ENCODE peak calls at places on chromosomes 11 and 22, in eight cellular contexts. O is Peyer's patch; K is IMR-90; V is adrenal gland; X is body of pancreas; R is PC-9; Y is CD8-positive, alpha-beta T cell; G is heart right ventricle. W is an unnamed sample. For H3K4me1, the result is how much of the 10 kb centered on the place peaks cover.

GRCh38 chr22:30876925-30877553 is 91.5 kb downstream of the MORC2 start:
- DNase-seq in O (no peak), K (peak), V (peak), X (peak), R (no peak), Y (no peak), G (peak), W (no peak)

GRCh38 chr11:131656839-131657211 is 286.4 kb downstream of the NTM start:
- DNase-seq in O (no peak), K (no peak), V (no peak), X (no peak), R (no peak), Y (no peak), G (no peak), W (no peak)

GRCh38 chr22:29344137-29344536 is 28.6 kb upstream of the RASL10A start:
- DNase-seq in O (no peak), K (peak), V (peak), X (peak), R (peak), Y (no peak), G (peak), W (peak)

GRCh38 chr11:118214210-118214914 is 10.4 kb downstream of the JAML start:
- DNase-seq in O (no peak), K (no peak), V (peak), X (no peak), R (no peak), Y (no peak), G (peak), W (no peak)

GRCh38 chr22:19042285-19043110 is 79.7 kb downstream of the DGCR2 start:
- DNase-seq in O (peak), K (no peak), V (no peak), X (no peak), R (no peak), Y (no peak), G (no peak), W (no peak)

GRCh38 chr11:12359761-12360160 is 17.6 kb upstream of the PARVA start:
- DNase-seq in O (no peak), K (peak), V (no peak), X (no peak), R (no peak), Y (no peak), G (no peak), W (no peak)

GRCh38 chr22:33909906-33910305 is 10.4 kb downstream of the LARGE1 start:
- DNase-seq in O (no peak), K (no peak), V (no peak), X (no peak), R (no peak), Y (no peak), G (no peak), W (no peak)

GRCh38 chr11:76588455-76589325 is 81.9 kb downstream of the LRRC32 start:
- DNase-seq in O (no peak), K (peak), V (peak), X (peak), R (no peak), Y (no peak), G (peak), W (peak)

GRCh38 chr11:120013325-120014250 is 124.3 kb downstream of the TRIM29 start:
- DNase-seq in O (peak), K (peak), V (no peak), X (peak), R (peak), Y (no peak), G (peak), W (peak)

GRCh38 chr11:72848846-72849466 is 34.7 kb downstream of the ATG16L2 start:
- DNase-seq in O (no peak), K (peak), V (peak), X (peak), R (no peak), Y (no peak), G (peak), W (no peak)

GRCh38 chr11:35907648-35908431 is 36.0 kb upstream of the LDLRAD3 start:
- DNase-seq in O (no peak), K (peak), V (peak), X (peak), R (peak), Y (no peak), G (no peak), W (no peak)

GRCh38 chr22:20021196-20022181 is 579 bp downstream of the TANGO2 start:
- DNase-seq in O (peak), K (peak), V (peak), X (peak), R (peak), Y (no peak), G (peak), W (peak)

GRCh38 chr11:60748225-60748624 is 8.4 kb upstream of the MS4A15 start:
- DNase-seq in O (no peak), K (no peak), V (no peak), X (no peak), R (no peak), Y (no peak), G (no peak), W (no peak)

GRCh38 chr11:69613594-69613993 is 27.4 kb upstream of the CCND1 start:
- DNase-seq in O (no peak), K (no peak), V (no peak), X (no peak), R (no peak), Y (no peak), G (no peak), W (no peak)

GRCh38 chr22:17949926-17950473 is 74.4 kb downstream of the MICAL3 start:
- DNase-seq in O (no peak), K (no peak), V (no peak), X (no peak), R (no peak), Y (no peak), G (no peak), W (no peak)

GRCh38 chr11:130427049-130427388 is 1.4 kb downstream of the ADAMTS8 start:
- DNase-seq in O (no peak), K (no peak), V (no peak), X (no peak), R (no peak), Y (no peak), G (no peak), W (no peak)

GRCh38 chr11:130426223-130427048 is 2.0 kb downstream of the ADAMTS8 start:
- DNase-seq in O (no peak), K (no peak), V (no peak), X (peak), R (no peak), Y (no peak), G (no peak), W (no peak)

GRCh38 chr11:130428692-130429681 is 578 bp upstream of the ADAMTS8 start:
- DNase-seq in O (no peak), K (no peak), V (no peak), X (no peak), R (no peak), Y (no peak), G (no peak), W (no peak)

GRCh38 chr11:130428271-130428670 is at the start of gene ADAMTS8:
- DNase-seq in O (no peak), K (no peak), V (no peak), X (no peak), R (no peak), Y (no peak), G (no peak), W (no peak)

DNA sequence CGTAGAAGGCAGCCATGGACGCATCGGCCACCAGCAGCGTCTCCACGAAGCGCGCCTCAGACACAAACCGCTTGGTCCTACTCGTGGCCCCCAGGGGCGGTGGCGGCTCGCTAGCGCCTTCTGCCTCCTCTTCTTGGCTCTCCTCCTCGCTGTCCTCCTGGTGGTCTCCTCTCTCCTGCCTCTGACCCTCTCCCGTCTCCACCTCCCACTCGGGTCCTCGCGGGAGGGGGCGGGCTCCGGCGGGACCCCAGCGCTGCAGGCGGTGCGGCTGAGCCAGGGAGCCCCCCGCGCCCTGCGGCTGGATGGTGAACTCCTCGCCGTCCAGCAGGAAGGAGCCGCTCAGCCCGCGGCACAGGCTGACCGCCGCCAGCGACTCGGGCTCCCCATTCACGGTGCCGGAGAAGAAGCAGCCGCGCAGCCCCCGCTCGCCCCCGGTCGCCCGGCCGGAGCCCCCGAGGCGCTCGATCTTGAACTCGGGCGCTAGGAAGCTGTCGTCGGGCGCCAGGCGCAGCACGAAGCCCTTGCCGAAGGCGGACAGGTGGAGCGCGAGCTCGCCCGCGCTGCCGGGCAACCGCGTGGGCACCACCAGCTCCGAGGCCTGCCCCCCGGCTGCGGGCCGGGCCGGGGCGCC is 713 bp downstream of the ADAMTS8 start:
- DNase-seq in O (no peak), K (no peak), V (no peak), X (peak), R (no peak), Y (no peak), G (no peak), W (peak)
- TF ChIP-seq CTCF in O (peak), K (peak), V (no peak), X (no peak), R (no peak), Y (no peak), G (peak), W (no peak)

DNA sequence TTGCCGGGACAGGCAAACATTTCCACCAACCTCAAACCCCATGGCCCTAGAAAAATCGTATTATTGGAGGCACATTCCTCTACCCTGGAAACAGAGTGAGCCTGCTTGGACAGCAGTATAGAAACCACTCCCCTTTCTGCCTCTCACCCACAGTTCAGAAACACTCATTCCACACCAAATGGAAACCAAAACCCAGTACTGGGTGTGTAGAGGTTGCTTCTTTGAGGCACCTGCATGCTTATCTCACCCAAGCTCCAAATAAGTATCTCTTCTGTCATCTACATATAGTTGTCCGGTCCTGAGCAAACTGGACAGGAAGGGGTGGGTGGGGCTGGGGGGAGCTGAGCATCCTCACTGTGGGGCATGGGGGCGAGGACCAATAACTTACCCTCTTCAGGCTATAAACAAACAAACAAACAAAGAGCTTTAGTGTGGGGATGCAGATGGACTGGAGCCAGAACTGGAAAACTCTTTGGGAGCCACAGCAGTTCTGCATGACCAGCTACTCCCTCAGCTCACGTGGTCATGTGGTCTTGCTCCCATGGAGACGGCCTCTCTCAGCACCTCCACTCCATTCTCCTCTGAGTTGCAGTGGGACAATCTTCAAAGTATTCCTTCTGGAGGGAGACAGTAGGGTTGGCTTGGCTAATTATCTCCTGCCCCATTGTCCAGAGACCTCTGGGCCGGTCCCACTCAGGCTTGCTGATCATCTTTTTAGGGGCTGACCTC is 1.0 kb upstream of the PLAAT2 start:
- DNase-seq in O (peak), K (no peak), V (no peak), X (no peak), R (no peak), Y (no peak), G (no peak), W (no peak)
- H3K4me1 ChIP-seq in O (under half), K (under half), V (under half), X (under half), R (half or more), Y (half or more), G (under half), W (under half)

DNA sequence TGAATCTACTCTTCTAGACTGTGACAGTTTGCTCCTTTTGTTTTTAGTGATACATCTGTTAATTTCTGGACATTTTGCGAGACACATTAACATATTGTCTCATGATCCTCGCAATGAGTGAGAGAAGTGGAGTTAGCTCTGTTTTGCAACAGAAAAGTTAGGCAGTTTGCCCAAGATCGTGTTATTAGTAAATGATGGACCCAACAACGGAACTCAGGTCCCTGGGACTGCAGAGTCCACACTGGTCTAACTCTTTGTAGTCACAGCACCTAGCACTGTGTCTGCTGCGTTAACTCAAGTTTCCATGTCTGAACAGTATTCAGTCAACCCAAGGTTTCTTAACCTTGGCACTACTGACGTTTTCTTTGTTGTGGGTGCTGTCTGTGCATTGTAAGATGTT is 3.2 kb downstream of the DEPDC7 start:
- DNase-seq in O (no peak), K (no peak), V (no peak), X (no peak), R (no peak), Y (no peak), G (no peak), W (no peak)
- H3K27ac ChIP-seq in O (no peak), K (no peak), V (no peak), X (no peak), R (no peak), Y (no peak), G (no peak), W (no peak)

GRCh38 chr11:62190011-62190410 is at the start of gene SCGB1D1:
- DNase-seq in O (no peak), K (no peak), V (no peak), X (no peak), R (no peak), Y (no peak), G (no peak), W (no peak)

GRCh38 chr11:62195945-62196344 is 5.9 kb downstream of the SCGB1D1 start:
- DNase-seq in O (no peak), K (no peak), V (no peak), X (no peak), R (no peak), Y (no peak), G (no peak), W (no peak)

DNA sequence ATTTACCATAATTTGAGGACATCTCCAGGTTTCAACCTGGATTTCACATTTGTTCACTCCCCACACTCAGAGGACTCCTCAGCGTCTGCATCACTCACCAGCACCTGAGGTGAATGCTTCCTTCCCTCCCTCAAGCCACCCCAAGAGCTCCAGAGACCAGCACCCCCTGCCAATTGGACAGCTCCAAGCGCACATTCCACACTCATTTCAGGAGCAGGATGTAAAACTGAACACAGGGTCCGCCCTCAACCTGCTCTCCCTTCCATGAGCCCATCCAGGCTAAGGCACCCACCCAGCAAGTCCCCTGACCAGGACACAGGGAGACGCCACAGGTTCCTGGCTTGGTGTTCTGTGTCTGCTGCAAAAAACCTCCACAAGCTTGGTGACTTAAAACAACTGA is 3.9 kb downstream of the SCGB1D1 start:
- DNase-seq in O (no peak), K (no peak), V (no peak), X (no peak), R (no peak), Y (no peak), G (no peak), W (no peak)
- TF ChIP-seq CTCF in O (no peak), K (no peak), V (no peak), X (no peak), R (no peak), Y (no peak), G (no peak), W (no peak)

DNA sequence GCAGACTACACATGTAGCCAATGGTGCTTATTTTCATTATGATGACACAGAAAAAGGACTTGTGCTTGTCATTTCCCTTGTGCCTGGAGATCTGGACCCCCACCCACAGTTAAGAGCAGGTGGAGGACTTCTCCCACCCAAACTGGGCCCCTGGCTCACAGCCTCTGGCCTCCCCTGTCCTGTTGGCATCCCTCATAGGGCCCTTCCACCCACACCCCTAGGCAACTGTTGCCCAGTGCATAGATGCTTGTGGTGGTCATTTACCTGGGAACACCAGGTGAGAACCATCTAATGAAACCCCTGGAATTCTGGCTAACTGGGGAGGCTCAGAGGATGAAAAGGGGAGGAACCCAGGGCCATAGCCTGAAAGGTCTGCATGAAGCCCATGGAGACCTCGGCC is 355.9 kb downstream of the BUD13 start:
- DNase-seq in O (no peak), K (no peak), V (no peak), X (no peak), R (no peak), Y (no peak), G (no peak), W (no peak)
- H3K4me1 ChIP-seq in O (under half), K (under half), V (under half), X (under half), R (under half), Y (under half), G (under half), W (under half)

GRCh38 chr11:130403301-130403804 is 25.1 kb downstream of the ADAMTS8 start:
- DNase-seq in O (no peak), K (peak), V (no peak), X (peak), R (peak), Y (no peak), G (peak), W (peak)
- H3K27ac ChIP-seq in O (peak), K (peak), V (no peak), X (no peak), R (no peak), Y (no peak), G (peak), W (peak)

GRCh38 chr11:1705121-1706052 is 8.4 kb downstream of the KRTAP5-6 start:
- DNase-seq in O (no peak), K (no peak), V (peak), X (no peak), R (peak), Y (peak), G (no peak), W (no peak)

GRCh38 chr11:1703146-1703545 is 6.2 kb downstream of the KRTAP5-6 start:
- DNase-seq in O (no peak), K (no peak), V (no peak), X (no peak), R (no peak), Y (peak), G (no peak), W (no peak)

GRCh38 chr11:1707751-1708150 is 10.8 kb downstream of the KRTAP5-6 start:
- DNase-seq in O (no peak), K (no peak), V (no peak), X (no peak), R (no peak), Y (no peak), G (no peak), W (no peak)

GRCh38 chr11:1708716-1709115 is 11.7 kb downstream of the KRTAP5-6 start:
- DNase-seq in O (no peak), K (no peak), V (no peak), X (no peak), R (no peak), Y (no peak), G (no peak), W (no peak)

GRCh38 chr11:1706634-1707400 is 9.8 kb downstream of the KRTAP5-6 start:
- DNase-seq in O (no peak), K (no peak), V (peak), X (peak), R (no peak), Y (no peak), G (no peak), W (peak)
- TF ChIP-seq CTCF in O (peak), K (peak), V (no peak), X (no peak), R (peak), Y (no peak), G (peak), W (peak)

DNA sequence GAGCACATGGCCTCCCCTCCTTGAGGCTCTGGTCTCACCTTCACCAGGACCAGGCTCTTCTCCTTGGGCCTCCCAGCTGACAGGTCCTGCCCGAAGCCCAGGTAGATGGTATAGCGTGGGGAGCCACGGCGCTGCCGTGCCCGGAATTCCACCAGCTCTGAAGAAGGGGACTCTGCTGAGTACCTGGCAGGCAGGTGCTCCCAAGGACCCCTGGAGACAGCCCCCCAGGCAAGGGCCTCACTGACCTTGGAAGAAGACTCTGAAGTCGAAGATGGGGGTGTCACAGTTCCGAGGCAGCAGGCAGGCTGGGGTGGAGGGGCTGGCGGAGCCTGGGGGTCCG is 2.8 kb downstream of the IRF7 start:
- DNase-seq in O (no peak), K (no peak), V (no peak), X (no peak), R (no peak), Y (no peak), G (no peak), W (no peak)
- H3K4me1 ChIP-seq in O (under half), K (under half), V (under half), X (under half), R (under half), Y (under half), G (under half), W (under half)